ENCODE peak calls at places on chromosomes 3 and 15, in ten cellular contexts. D, W, I, A, S, Q, J, T, V and R are unnamed samples.
A peak's percentile ranks its signal among the peaks of the same experiment; 100 is the strongest.

GRCh38 chr15:34182942-34183341 is 27.0 kb downstream of the KATNBL1 start:
- DNase-seq in D (no peak), W (no peak), I (no peak), A (no peak), S (no peak), Q (no peak), J (no peak), T (no peak), V (peak; percentile 90), R (no peak)

GRCh38 chr15:60656491-60657284 is 177.7 kb upstream of the ICE2 start:
- DNase-seq in D (peak; percentile 73), W (no peak), I (no peak), A (no peak), S (no peak), Q (no peak), J (no peak), T (no peak), V (no peak), R (no peak)

GRCh38 chr15:60337069-60337468 is 60.7 kb downstream of the ANXA2 start:
- DNase-seq in D (no peak), W (no peak), I (no peak), A (no peak), S (no peak), Q (no peak), J (no peak), T (no peak), V (no peak), R (no peak)

GRCh38 chr15:26550880-26551279 is 222.0 kb downstream of the GABRB3 start:
- DNase-seq in D (no peak), W (no peak), I (no peak), A (no peak), S (no peak), Q (no peak), J (no peak), T (no peak), V (peak; percentile 40), R (no peak)

GRCh38 chr15:96392380-96393208 is 62.1 kb downstream of the NR2F2 start:
- DNase-seq in D (peak; percentile 8), W (no peak), I (no peak), A (no peak), S (no peak), Q (no peak), J (no peak), T (no peak), V (peak; percentile 78), R (no peak)

GRCh38 chr15:60326824-60327654 is 70.7 kb downstream of the ANXA2 start:
- DNase-seq in D (no peak), W (peak; percentile 41), I (no peak), A (no peak), S (no peak), Q (no peak), J (no peak), T (peak; percentile 20), V (peak; percentile 62), R (no peak)

GRCh38 chr15:57502116-57502515 is 89.6 kb upstream of the MYZAP start:
- DNase-seq in D (no peak), W (no peak), I (no peak), A (no peak), S (no peak), Q (no peak), J (no peak), T (no peak), V (peak; percentile 93), R (no peak)

GRCh38 chr3:58535531-58536500 is 1.2 kb downstream of the ACOX2 start:
- DNase-seq in D (no peak), W (peak; percentile 52), I (no peak), A (peak; percentile 56), S (no peak), Q (no peak), J (no peak), T (no peak), V (peak; percentile 42), R (no peak)

GRCh38 chr3:110815008-110815583 is 256.5 kb upstream of the NECTIN3 start:
- DNase-seq in D (peak; percentile 93), W (no peak), I (no peak), A (no peak), S (no peak), Q (no peak), J (no peak), T (peak; percentile 55), V (peak; percentile 40), R (no peak)

GRCh38 chr15:49438970-49439631 is 16.1 kb downstream of the FGF7 start:
- DNase-seq in D (no peak), W (no peak), I (peak; percentile 31), A (peak; percentile 34), S (no peak), Q (no peak), J (peak; percentile 36), T (no peak), V (peak; percentile 37), R (peak; percentile 55)

GRCh38 chr3:25120666-25121065 is 307.4 kb upstream of the RARB start:
- DNase-seq in D (no peak), W (no peak), I (no peak), A (no peak), S (no peak), Q (no peak), J (no peak), T (no peak), V (no peak), R (peak; percentile 24)

GRCh38 chr3:69086133-69086722 is 1.5 kb downstream of the ARL6IP5 start:
- DNase-seq in D (peak; percentile 92), W (peak; percentile 87), I (peak; percentile 88), A (peak; percentile 91), S (peak; percentile 92), Q (peak; percentile 72), J (peak; percentile 94), T (peak; percentile 78), V (no peak), R (peak; percentile 84)

GRCh38 chr3:4776980-4777581 is 202.2 kb upstream of the BHLHE40 start:
- DNase-seq in D (peak; percentile 31), W (no peak), I (no peak), A (peak; percentile 37), S (no peak), Q (no peak), J (no peak), T (no peak), V (no peak), R (no peak)

GRCh38 chr3:169308654-169309325 is 354.7 kb downstream of the MECOM start:
- DNase-seq in D (peak; percentile 40), W (no peak), I (no peak), A (no peak), S (no peak), Q (no peak), J (no peak), T (peak; percentile 10), V (no peak), R (no peak)

GRCh38 chr3:63724987-63725386 is 72.5 kb downstream of the SNTN start:
- DNase-seq in D (peak; percentile 97), W (no peak), I (no peak), A (no peak), S (no peak), Q (no peak), J (no peak), T (peak; percentile 57), V (peak; percentile 92), R (no peak)
- H3K4me3 ChIP-seq in D (no peak overlapping the region), W (no peak overlapping the region), I (no peak overlapping the region), A (no peak overlapping the region), S (no peak overlapping the region), Q (no peak overlapping the region), J (no peak overlapping the region), T (no peak overlapping the region), V (no peak overlapping the region), R (no peak overlapping the region)

GRCh38 chr3:123655400-123655799 is 70.5 kb upstream of the HACD2 start:
- DNase-seq in D (no peak), W (no peak), I (no peak), A (no peak), S (no peak), Q (no peak), J (no peak), T (no peak), V (no peak), R (no peak)
- H3K27ac ChIP-seq in D (no peak overlapping the region), W (no peak overlapping the region), I (peak overlapping the region; percentile 41), A (peak overlapping the region; percentile 96), S (no peak overlapping the region), Q (no peak overlapping the region), J (peak overlapping the region; percentile 46), T (no peak overlapping the region), V (no peak overlapping the region), R (no peak overlapping the region)

GRCh38 chr15:64245405-64245804 is 82.6 kb upstream of the PPIB start:
- DNase-seq in D (no peak), W (no peak), I (no peak), A (no peak), S (no peak), Q (no peak), J (no peak), T (no peak), V (no peak), R (no peak)

GRCh38 chr15:64247535-64247905 is 84.7 kb upstream of the PPIB start:
- DNase-seq in D (no peak), W (no peak), I (no peak), A (no peak), S (no peak), Q (no peak), J (no peak), T (no peak), V (peak; percentile 7), R (no peak)

GRCh38 chr15:64249406-64249805 is 86.6 kb upstream of the PPIB start:
- DNase-seq in D (peak; percentile 49), W (no peak), I (no peak), A (no peak), S (no peak), Q (no peak), J (no peak), T (no peak), V (no peak), R (no peak)

GRCh38 chr15:64247906-64248541 is 85.2 kb upstream of the PPIB start:
- DNase-seq in D (peak; percentile 91), W (no peak), I (no peak), A (peak; percentile 24), S (no peak), Q (no peak), J (no peak), T (peak; percentile 60), V (peak; percentile 95), R (no peak)

DNA sequence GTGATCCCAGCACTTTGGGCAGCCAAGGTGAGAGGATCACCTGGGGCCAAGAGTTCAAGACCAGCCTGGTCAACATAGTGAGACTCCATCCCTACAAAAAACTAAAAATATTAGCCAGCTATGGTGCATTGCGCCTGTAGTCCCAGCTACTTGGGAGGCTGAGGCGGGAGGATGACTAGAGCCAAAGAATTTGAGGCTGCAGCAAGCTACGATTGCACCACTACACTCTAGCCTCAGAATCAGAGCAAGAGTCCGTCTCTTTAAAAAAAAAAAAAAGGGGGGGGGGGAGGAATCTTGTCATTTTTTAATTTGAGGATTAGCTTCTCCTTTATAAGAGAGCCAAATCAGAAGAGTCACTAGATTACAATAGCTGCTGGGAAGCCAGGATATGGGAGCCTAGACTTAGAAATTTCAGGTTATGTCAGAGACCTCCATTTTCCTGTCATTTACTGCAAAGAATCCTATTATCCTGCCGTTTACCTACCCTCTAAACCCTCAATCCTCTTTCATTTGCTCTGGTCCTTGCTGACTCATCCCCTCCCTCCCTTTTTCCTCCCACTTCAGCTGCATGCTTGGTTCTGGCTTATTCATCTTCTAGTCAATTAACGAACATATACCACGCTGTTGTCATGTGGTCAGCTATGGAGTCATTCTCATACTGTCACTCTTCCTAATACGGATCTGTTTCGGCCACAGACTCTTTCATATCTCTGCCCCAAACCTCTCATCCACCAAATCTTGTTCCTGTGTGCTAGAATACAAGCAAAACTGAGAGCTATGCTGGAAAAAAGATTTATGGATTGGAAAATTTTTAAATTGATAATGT is 83.8 kb upstream of the PPIB start:
- DNase-seq in D (peak; percentile 94), W (no peak), I (no peak), A (peak; percentile 29), S (no peak), Q (no peak), J (no peak), T (peak; percentile 51), V (peak; percentile 83), R (no peak)
- H3K4me3 ChIP-seq in D (peak overlapping the region; percentile 14), W (no peak overlapping the region), I (no peak overlapping the region), A (no peak overlapping the region), S (no peak overlapping the region), Q (no peak overlapping the region), J (no peak overlapping the region), T (no peak overlapping the region), V (no peak overlapping the region), R (no peak overlapping the region)

GRCh38 chr15:52656412-52656811 is 22.8 kb downstream of the ATOSA start:
- DNase-seq in D (no peak), W (no peak), I (no peak), A (no peak), S (no peak), Q (no peak), J (no peak), T (no peak), V (no peak), R (no peak)
- H3K27ac ChIP-seq in D (no peak overlapping the region), W (peak overlapping the region; percentile 18), I (peak overlapping the region; percentile 73), A (peak overlapping the region; percentile 84), S (peak overlapping the region; percentile 34), Q (no peak overlapping the region), J (no peak overlapping the region), T (no peak overlapping the region), V (no peak overlapping the region), R (peak overlapping the region; percentile 72)